ENCODE peak calls at places on chromosomes 11 and 22, in eight cellular contexts. Z is HCT116; C is astrocyte; S is cardiac muscle cell; T is IMR-90; F is tibial artery; H is ovary; X is CD8-positive, alpha-beta T cell. W is an unnamed sample. For H3K4me1, the result is how much of the 10 kb centered on the place peaks cover.

GRCh38 chr11:17574799-17575144 is 27.7 kb downstream of the OTOG start:
- DNase-seq in H (no peak), C (no peak), X (no peak), F (no peak), S (no peak), T (no peak), Z (no peak), W (no peak)

GRCh38 chr11:63682045-63682915 is 980 bp downstream of the RTN3 start:
- DNase-seq in S (peak), F (no peak), Z (no peak), C (no peak), H (no peak), X (no peak), T (no peak), W (peak)

GRCh38 chr11:119699227-119699626 is 29.8 kb downstream of the NECTIN1 start:
- DNase-seq in X (no peak), S (no peak), T (no peak), Z (no peak), F (peak), C (no peak), H (no peak), W (no peak)

GRCh38 chr11:95922099-95922498 is 1.8 kb downstream of the MTMR2 start:
- DNase-seq in S (no peak), F (no peak), T (no peak), H (no peak), X (no peak), C (no peak), Z (no peak), W (no peak)

GRCh38 chr11:24820541-24820940 is 323.7 kb downstream of the LUZP2 start:
- DNase-seq in T (peak), Z (no peak), X (no peak), F (no peak), H (no peak), S (no peak), C (no peak), W (no peak)

GRCh38 chr11:720642-721346 is 14.8 kb downstream of the EPS8L2 start:
- DNase-seq in C (no peak), S (peak), F (peak), X (peak), T (peak), Z (no peak), H (peak), W (no peak)

GRCh38 chr11:114197799-114198500 is 98.2 kb upstream of the NNMT start:
- DNase-seq in X (no peak), Z (no peak), H (peak), C (peak), T (peak), S (no peak), F (peak), W (peak)

GRCh38 chr11:28657378-28658030 is 549.3 kb downstream of the METTL15 start:
- DNase-seq in H (no peak), X (no peak), T (peak), Z (no peak), F (no peak), S (no peak), C (peak), W (no peak)

GRCh38 chr11:10032991-10033390 is 261.0 kb downstream of the SBF2 start:
- DNase-seq in F (no peak), X (no peak), Z (no peak), H (no peak), S (no peak), C (peak), T (peak), W (no peak)

GRCh38 chr11:64745219-64745522 is 1.2 kb upstream of the RASGRP2 start:
- DNase-seq in C (no peak), F (peak), Z (no peak), X (peak), T (no peak), S (peak), H (no peak), W (peak)

GRCh38 chr11:114142646-114143045 is 83.1 kb downstream of the ZBTB16 start:
- DNase-seq in Z (no peak), F (no peak), T (no peak), H (no peak), S (no peak), C (no peak), X (no peak), W (no peak)

GRCh38 chr11:15602042-15602441 is 487.3 kb downstream of the INSC start:
- DNase-seq in T (no peak), H (no peak), Z (no peak), F (no peak), S (no peak), X (no peak), C (no peak), W (no peak)
- H3K4me1 ChIP-seq in T (under half), H (under half), Z (under half), F (under half), S (under half), X (under half), C (under half), W (under half)

GRCh38 chr22:17779286-17780115 is 5.2 kb upstream of the BID start:
- DNase-seq in T (no peak), S (no peak), C (no peak), Z (no peak), H (no peak), F (no peak), X (no peak), W (no peak)
- H3K4me1 ChIP-seq in T (under half), S (under half), C (under half), Z (under half), H (under half), F (under half), X (half or more), W (under half)

GRCh38 chr22:31103111-31103510 is 4.3 kb downstream of the SELENOM start:
- DNase-seq in T (no peak), F (no peak), C (no peak), H (no peak), S (no peak), Z (no peak), X (no peak), W (no peak)
- H3K4me1 ChIP-seq in T (half or more), F (half or more), C (under half), H (under half), S (under half), Z (under half), X (under half), W (under half)

GRCh38 chr11:132941761-132942160 is 590.5 kb downstream of the OPCML start:
- DNase-seq in H (no peak), X (no peak), T (no peak), C (no peak), S (no peak), Z (no peak), F (no peak), W (no peak)

GRCh38 chr11:132943325-132943736 is 589.0 kb downstream of the OPCML start:
- DNase-seq in S (no peak), Z (no peak), H (no peak), C (peak), X (no peak), F (no peak), T (no peak), W (no peak)

GRCh38 chr11:132944557-132944920 is 587.8 kb downstream of the OPCML start:
- DNase-seq in H (no peak), F (no peak), C (no peak), T (no peak), Z (no peak), X (no peak), S (no peak), W (no peak)

GRCh38 chr11:132942611-132943324 is 589.5 kb downstream of the OPCML start:
- DNase-seq in S (no peak), C (no peak), H (no peak), F (no peak), X (no peak), T (no peak), Z (no peak), W (no peak)

DNA sequence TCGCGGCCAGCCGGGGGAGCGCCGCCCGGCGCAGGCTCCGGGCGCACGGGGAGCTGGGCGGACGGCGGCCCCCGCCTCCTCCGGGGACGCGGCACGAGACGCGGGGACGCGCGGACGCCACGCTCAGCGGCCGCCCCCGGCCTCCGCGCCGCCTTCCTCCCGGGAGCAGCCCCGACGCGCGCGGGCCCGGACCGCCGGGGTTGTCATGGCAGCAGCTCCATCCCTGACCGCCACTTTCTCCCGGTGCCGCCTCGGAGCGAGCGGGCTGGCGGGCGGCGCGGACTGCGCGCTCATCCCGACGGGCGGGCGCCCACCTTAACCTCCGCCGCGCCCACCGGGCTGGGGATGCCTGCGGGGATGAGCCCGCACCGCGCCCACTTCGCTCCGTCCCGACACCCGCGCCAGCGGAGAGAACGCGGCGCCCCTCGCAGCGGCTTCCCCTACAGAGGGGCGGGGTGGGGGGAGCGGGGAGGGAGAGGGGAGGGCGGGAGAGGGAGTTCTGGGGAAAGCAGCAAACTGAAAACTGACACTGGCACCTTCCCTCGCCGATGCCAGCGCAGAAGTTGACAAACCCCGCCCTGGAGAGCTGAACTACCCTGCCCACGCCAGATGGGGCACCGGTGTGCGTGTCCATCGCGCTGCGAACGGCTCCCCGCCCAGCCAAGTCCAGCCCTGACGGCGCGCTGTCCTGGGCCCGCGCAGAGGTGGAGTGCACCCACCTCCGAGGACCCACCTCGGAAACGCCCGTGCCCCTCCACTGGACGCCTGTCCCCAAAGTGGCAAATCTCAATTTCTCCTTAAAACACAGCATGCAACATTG is 588.4 kb downstream of the OPCML start:
- DNase-seq in S (peak), Z (no peak), C (no peak), X (no peak), F (no peak), H (no peak), T (no peak), W (no peak)
- H3K4me1 ChIP-seq in S (under half), Z (under half), C (under half), X (under half), F (under half), H (under half), T (under half), W (under half)

GRCh38 chr11:70144262-70144661 is 58.8 kb upstream of the FADD start:
- DNase-seq in Z (no peak), T (no peak), S (no peak), F (no peak), X (no peak), C (no peak), H (no peak), W (no peak)
- H3K4me1 ChIP-seq in Z (under half), T (under half), S (under half), F (under half), X (under half), C (under half), H (under half), W (under half)

DNA sequence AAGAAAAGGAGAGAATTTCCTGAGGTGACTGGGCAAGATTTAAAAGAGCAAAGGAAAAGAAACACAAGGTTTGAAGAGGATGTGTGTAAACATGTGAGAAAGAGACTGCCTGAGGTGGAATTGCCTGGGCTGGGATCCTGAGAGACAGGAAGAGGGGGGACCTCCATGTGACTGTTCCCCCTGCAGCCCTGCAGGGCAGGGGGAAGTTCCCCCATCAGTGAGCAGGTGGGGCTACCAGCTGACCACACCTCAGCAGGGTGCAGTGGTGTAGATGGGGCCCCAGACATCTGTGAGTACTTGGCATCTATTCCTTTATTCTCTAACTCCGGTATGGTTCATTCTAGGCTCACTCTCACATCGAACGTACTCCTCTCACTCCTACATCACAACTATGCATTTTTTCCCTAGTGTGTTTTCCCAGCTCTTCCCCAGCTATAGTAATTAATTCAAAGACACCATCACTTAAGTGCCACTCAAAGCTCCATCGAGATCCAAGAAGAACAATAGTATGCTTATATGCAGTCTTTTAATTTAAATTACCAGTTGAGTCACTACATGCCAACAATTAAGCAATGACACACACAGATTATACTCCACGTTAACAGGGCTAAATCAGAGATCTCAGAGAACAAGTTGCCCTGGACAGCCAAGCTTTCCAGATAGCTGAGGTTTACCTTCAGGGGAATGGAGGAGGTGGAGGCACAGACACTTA is 42.7 kb downstream of the LGR4 start:
- DNase-seq in X (no peak), F (no peak), Z (no peak), C (peak), H (no peak), T (peak), S (no peak), W (no peak)
- H3K4me1 ChIP-seq in X (under half), F (under half), Z (under half), C (under half), H (under half), T (under half), S (under half), W (half or more)

GRCh38 chr11:122154227-122154626 is 38.2 kb upstream of the BLID start:
- DNase-seq in X (no peak), Z (no peak), C (no peak), T (no peak), H (no peak), F (no peak), S (no peak), W (no peak)
- H3K4me1 ChIP-seq in X (under half), Z (half or more), C (half or more), T (under half), H (under half), F (half or more), S (under half), W (under half)

DNA sequence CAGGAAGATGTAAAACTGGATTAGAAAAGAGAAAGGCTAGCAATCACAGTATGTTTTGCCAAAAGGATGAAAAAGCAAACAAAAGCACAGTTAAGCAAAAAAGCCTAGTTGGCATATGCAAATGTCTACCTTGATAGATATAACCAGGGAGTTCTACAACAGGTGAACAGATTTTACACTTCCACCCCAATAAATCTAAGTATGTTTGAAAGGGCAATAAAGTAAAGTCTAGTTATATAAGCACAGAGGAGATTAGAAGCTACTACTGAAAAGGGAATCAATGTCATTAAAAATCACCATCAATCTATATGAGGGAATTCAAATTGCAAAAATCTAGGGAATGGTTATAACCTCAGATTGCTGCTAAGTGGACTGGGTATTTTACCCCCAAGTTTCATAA is 49.7 kb downstream of the CELF1 start:
- DNase-seq in S (no peak), X (no peak), Z (no peak), H (no peak), F (no peak), C (no peak), T (no peak), W (no peak)
- H3K4me1 ChIP-seq in S (under half), X (under half), Z (under half), H (under half), F (half or more), C (under half), T (under half), W (half or more)

GRCh38 chr11:122202161-122202950 is 86.3 kb upstream of the BLID start:
- DNase-seq in H (peak), S (no peak), T (peak), F (peak), X (no peak), Z (peak), C (peak), W (peak)

GRCh38 chr11:122198291-122198983 is 82.4 kb upstream of the BLID start:
- DNase-seq in C (no peak), T (peak), S (no peak), F (no peak), H (no peak), X (no peak), Z (no peak), W (no peak)

GRCh38 chr11:122202951-122203456 is 87.0 kb upstream of the BLID start:
- DNase-seq in Z (peak), T (peak), X (no peak), F (peak), C (peak), S (peak), H (peak), W (peak)

GRCh38 chr11:122199661-122200060 is 83.6 kb upstream of the BLID start:
- DNase-seq in H (no peak), F (no peak), Z (no peak), C (peak), T (no peak), S (no peak), X (no peak), W (no peak)

GRCh38 chr11:122201126-122201525 is 85.1 kb upstream of the BLID start:
- DNase-seq in C (no peak), Z (no peak), S (no peak), X (no peak), H (no peak), T (no peak), F (no peak), W (no peak)
- H3K4me1 ChIP-seq in C (half or more), Z (half or more), S (under half), X (under half), H (under half), T (under half), F (half or more), W (under half)